ENCODE peak calls at places on chromosome 22, in five cellular contexts. One of them, this sample, is unnamed.

GRCh38 chr22:37746366-37747089 is 49.7 kb downstream of the TRIOBP start:
- DNase-seq in PC-3: no peak
- DNase-seq in breast epithelium: no peak
- DNase-seq in cardiac fibroblast: no peak
- DNase-seq in transverse colon: no peak
- DNase-seq in this sample: no peak

GRCh38 chr22:33518405-33518804 is 401.9 kb downstream of the LARGE1 start:
- DNase-seq in cardiac fibroblast: no peak
- DNase-seq in breast epithelium: no peak
- DNase-seq in PC-3: no peak
- DNase-seq in transverse colon: no peak
- DNase-seq in this sample: no peak

GRCh38 chr22:49814164-49814686 is 13.4 kb downstream of the BRD1 start:
- DNase-seq in transverse colon: no peak
- DNase-seq in breast epithelium: no peak
- DNase-seq in PC-3: no peak
- DNase-seq in cardiac fibroblast: no peak
- DNase-seq in this sample: no peak

GRCh38 chr22:20258584-20259335 is 9.4 kb downstream of the RTN4R start:
- DNase-seq in transverse colon: no peak
- DNase-seq in breast epithelium: no peak
- DNase-seq in cardiac fibroblast: no peak
- DNase-seq in PC-3: no peak
- DNase-seq in this sample: no peak

GRCh38 chr22:47175151-47175760 is 412.8 kb downstream of the TBC1D22A start:
- DNase-seq in transverse colon: peak
- DNase-seq in breast epithelium: no peak
- DNase-seq in PC-3: no peak
- DNase-seq in cardiac fibroblast: peak
- DNase-seq in this sample: no peak

GRCh38 chr22:46360097-46360496 is 24.6 kb downstream of the TRMU start:
- DNase-seq in breast epithelium: no peak
- DNase-seq in cardiac fibroblast: no peak
- DNase-seq in transverse colon: no peak
- DNase-seq in PC-3: no peak
- DNase-seq in this sample: no peak

GRCh38 chr22:42945736-42946135 is 69.2 kb downstream of the PACSIN2 start:
- DNase-seq in PC-3: no peak
- DNase-seq in breast epithelium: peak
- DNase-seq in transverse colon: no peak
- DNase-seq in cardiac fibroblast: no peak
- DNase-seq in this sample: no peak

GRCh38 chr22:48496226-48496845 is 1331.3 kb downstream of the BRD1 start:
- DNase-seq in PC-3: no peak
- DNase-seq in breast epithelium: no peak
- DNase-seq in transverse colon: no peak
- DNase-seq in cardiac fibroblast: no peak
- DNase-seq in this sample: no peak

GRCh38 chr22:30393322-30393680 is 3.5 kb upstream of the SEC14L2 start:
- DNase-seq in transverse colon: no peak
- DNase-seq in breast epithelium: no peak
- DNase-seq in PC-3: no peak
- DNase-seq in cardiac fibroblast: no peak
- DNase-seq in this sample: no peak

GRCh38 chr22:22030493-22031182 is 48.1 kb upstream of the TOP3B start:
- DNase-seq in cardiac fibroblast: peak
- DNase-seq in PC-3: no peak
- DNase-seq in transverse colon: peak
- DNase-seq in breast epithelium: no peak
- DNase-seq in this sample: peak

GRCh38 chr22:50544078-50544745 is 1.5 kb upstream of the KLHDC7B start:
- DNase-seq in PC-3: no peak
- DNase-seq in cardiac fibroblast: peak
- DNase-seq in breast epithelium: peak
- DNase-seq in transverse colon: peak
- DNase-seq in this sample: peak

GRCh38 chr22:37557321-37558001 is 2.8 kb upstream of the CDC42EP1 start:
- DNase-seq in breast epithelium: no peak
- DNase-seq in cardiac fibroblast: no peak
- DNase-seq in transverse colon: no peak
- DNase-seq in PC-3: no peak
- DNase-seq in this sample: peak

GRCh38 chr22:47419239-47419638 is 656.8 kb downstream of the TBC1D22A start:
- DNase-seq in breast epithelium: no peak
- DNase-seq in cardiac fibroblast: no peak
- DNase-seq in transverse colon: no peak
- DNase-seq in PC-3: no peak
- DNase-seq in this sample: no peak

GRCh38 chr22:31103899-31104694 is 3.3 kb downstream of the SELENOM start:
- DNase-seq in cardiac fibroblast: no peak
- DNase-seq in breast epithelium: no peak
- DNase-seq in PC-3: no peak
- DNase-seq in transverse colon: no peak
- DNase-seq in this sample: no peak

GRCh38 chr22:30806391-30806861 is 111.8 kb downstream of the OSBP2 start:
- DNase-seq in transverse colon: no peak
- DNase-seq in PC-3: peak
- DNase-seq in cardiac fibroblast: peak
- DNase-seq in breast epithelium: no peak
- DNase-seq in this sample: peak

GRCh38 chr22:46422896-46423295 is 87.4 kb downstream of the TRMU start:
- DNase-seq in transverse colon: no peak
- DNase-seq in breast epithelium: no peak
- DNase-seq in PC-3: no peak
- DNase-seq in cardiac fibroblast: no peak
- DNase-seq in this sample: no peak

GRCh38 chr22:50435701-50436115 is 39.1 kb downstream of the SBF1 start:
- DNase-seq in transverse colon: no peak
- DNase-seq in breast epithelium: no peak
- DNase-seq in PC-3: no peak
- DNase-seq in cardiac fibroblast: no peak
- DNase-seq in this sample: peak

GRCh38 chr22:35683560-35683959 is 34.1 kb upstream of the APOL5 start:
- DNase-seq in cardiac fibroblast: no peak
- DNase-seq in transverse colon: no peak
- DNase-seq in breast epithelium: no peak
- DNase-seq in PC-3: no peak
- DNase-seq in this sample: no peak

GRCh38 chr22:35684732-35685131 is 32.9 kb upstream of the APOL5 start:
- DNase-seq in breast epithelium: no peak
- DNase-seq in transverse colon: no peak
- DNase-seq in PC-3: no peak
- DNase-seq in cardiac fibroblast: no peak
- DNase-seq in this sample: no peak

GRCh38 chr22:35686298-35686697 is 31.4 kb upstream of the APOL5 start:
- DNase-seq in cardiac fibroblast: no peak
- DNase-seq in breast epithelium: no peak
- DNase-seq in transverse colon: peak
- DNase-seq in PC-3: no peak
- DNase-seq in this sample: no peak

GRCh38 chr22:35685731-35686130 is 31.9 kb upstream of the APOL5 start:
- DNase-seq in cardiac fibroblast: peak
- DNase-seq in transverse colon: no peak
- DNase-seq in breast epithelium: no peak
- DNase-seq in PC-3: no peak
- DNase-seq in this sample: peak

GRCh38 chr22:35684270-35684700 is 33.4 kb upstream of the APOL5 start:
- DNase-seq in transverse colon: no peak
- DNase-seq in PC-3: no peak
- DNase-seq in cardiac fibroblast: peak
- DNase-seq in breast epithelium: no peak
- DNase-seq in this sample: peak
- TF ChIP-seq CTCF in transverse colon: no peak
- TF ChIP-seq CTCF in PC-3: no peak
- TF ChIP-seq CTCF in cardiac fibroblast: peak
- TF ChIP-seq CTCF in breast epithelium: no peak
- TF ChIP-seq CTCF in this sample: no peak

GRCh38 chr22:39503590-39503989 is 1.5 kb downstream of the MIEF1 start:
- DNase-seq in PC-3: no peak
- DNase-seq in transverse colon: no peak
- DNase-seq in breast epithelium: no peak
- DNase-seq in cardiac fibroblast: no peak
- DNase-seq in this sample: no peak
- H3K4me3 ChIP-seq in PC-3: peak
- H3K4me3 ChIP-seq in transverse colon: peak
- H3K4me3 ChIP-seq in breast epithelium: peak
- H3K4me3 ChIP-seq in cardiac fibroblast: no peak
- H3K4me3 ChIP-seq in this sample: peak

GRCh38 chr22:18990355-18991137 is 54.5 kb upstream of the PRODH start:
- DNase-seq in cardiac fibroblast: no peak
- DNase-seq in transverse colon: no peak
- DNase-seq in breast epithelium: no peak
- DNase-seq in PC-3: no peak
- DNase-seq in this sample: no peak

GRCh38 chr22:18985761-18986160 is 49.7 kb upstream of the PRODH start:
- DNase-seq in breast epithelium: no peak
- DNase-seq in PC-3: no peak
- DNase-seq in transverse colon: no peak
- DNase-seq in cardiac fibroblast: no peak
- DNase-seq in this sample: no peak

GRCh38 chr22:18988958-18989357 is 52.9 kb upstream of the PRODH start:
- DNase-seq in transverse colon: no peak
- DNase-seq in breast epithelium: no peak
- DNase-seq in cardiac fibroblast: no peak
- DNase-seq in PC-3: no peak
- DNase-seq in this sample: no peak

GRCh38 chr22:18984564-18984963 is 48.5 kb upstream of the PRODH start:
- DNase-seq in cardiac fibroblast: no peak
- DNase-seq in breast epithelium: no peak
- DNase-seq in transverse colon: no peak
- DNase-seq in PC-3: no peak
- DNase-seq in this sample: no peak

DNA sequence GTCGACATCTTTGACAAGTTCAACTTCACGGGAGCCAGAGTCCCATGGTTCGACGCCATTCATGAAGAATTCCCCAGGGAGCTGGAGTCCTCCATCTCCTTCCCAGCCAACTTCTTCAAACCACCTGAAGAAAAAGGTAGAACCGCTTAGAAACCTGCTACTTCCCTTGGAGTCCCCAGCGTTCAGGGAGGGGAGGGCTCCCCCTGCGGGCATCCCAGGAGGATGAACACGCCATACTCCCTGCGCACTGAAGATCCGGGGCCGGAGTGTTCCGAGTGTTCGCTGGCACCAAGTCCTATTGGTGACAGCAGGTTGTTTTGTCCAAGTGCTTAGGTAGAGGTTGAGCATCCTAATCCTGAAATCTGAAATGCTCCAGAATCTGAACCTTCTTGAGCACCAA is 51.7 kb upstream of the PRODH start:
- DNase-seq in transverse colon: no peak
- DNase-seq in PC-3: no peak
- DNase-seq in cardiac fibroblast: peak
- DNase-seq in breast epithelium: no peak
- DNase-seq in this sample: peak
- TF ChIP-seq CTCF in transverse colon: no peak
- TF ChIP-seq CTCF in PC-3: peak
- TF ChIP-seq CTCF in cardiac fibroblast: peak
- TF ChIP-seq CTCF in breast epithelium: peak
- TF ChIP-seq CTCF in this sample: peak

DNA sequence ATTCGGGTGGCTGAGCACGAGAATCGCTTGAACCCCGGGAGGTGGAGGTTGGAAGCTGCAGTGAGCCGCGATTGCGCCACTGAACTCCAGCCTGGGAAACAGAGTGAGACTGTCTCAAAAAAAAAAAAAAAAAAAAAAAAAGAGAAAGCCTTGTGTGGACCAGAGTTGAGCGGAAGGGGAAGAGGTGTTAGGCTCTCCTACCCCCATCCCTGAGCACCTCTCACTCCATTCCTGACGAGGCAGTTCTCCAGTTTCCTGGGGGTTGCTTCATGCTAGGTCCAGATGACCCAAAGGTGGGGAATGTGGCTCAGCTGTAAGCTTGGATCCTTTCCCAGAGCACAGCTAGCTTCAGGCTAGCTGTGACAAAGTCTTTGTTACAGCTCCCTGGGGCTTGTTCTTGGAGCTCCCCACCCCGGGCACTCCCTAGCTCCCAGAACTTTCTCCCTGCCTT is 8.8 kb upstream of the DNAL4 start:
- DNase-seq in breast epithelium: peak
- DNase-seq in cardiac fibroblast: peak
- DNase-seq in transverse colon: peak
- DNase-seq in PC-3: peak
- DNase-seq in this sample: peak
- H3K4me3 ChIP-seq in breast epithelium: no peak
- H3K4me3 ChIP-seq in cardiac fibroblast: no peak
- H3K4me3 ChIP-seq in transverse colon: no peak
- H3K4me3 ChIP-seq in PC-3: no peak
- H3K4me3 ChIP-seq in this sample: no peak

This sample was measured in epithelial cell of esophagus.